ENCODE peak calls at places on chromosomes 6 and 20, in six cellular contexts. Q, R, K, T, Y and C are unnamed samples.

GRCh38 chr6:154086510-154086909 is 47.5 kb downstream of the OPRM1 start:
- DNase-seq in Q (no peak), R (no peak), K (no peak), T (no peak), Y (no peak), C (no peak)

GRCh38 chr6:114649298-114649697 is 306.5 kb upstream of the HS3ST5 start:
- DNase-seq in Q (no peak), R (no peak), K (no peak), T (no peak), Y (no peak), C (no peak)

GRCh38 chr6:107488875-107489635 is 862 bp upstream of the SOBP start:
- DNase-seq in Q (peak), R (peak), K (peak), T (peak), Y (no peak), C (peak)

GRCh38 chr6:142965164-142965563 is 20.2 kb upstream of the HIVEP2 start:
- DNase-seq in Q (no peak), R (no peak), K (no peak), T (no peak), Y (no peak), C (no peak)

GRCh38 chr6:35048631-35049083 is 92.5 kb downstream of the TCP11 start:
- DNase-seq in Q (no peak), R (no peak), K (no peak), T (no peak), Y (no peak), C (peak)

GRCh38 chr6:122683996-122684651 is 73.9 kb downstream of the PKIB start:
- DNase-seq in Q (no peak), R (no peak), K (no peak), T (no peak), Y (no peak), C (no peak)

GRCh38 chr6:41462980-41463930 is 82.9 kb upstream of the FOXP4 start:
- DNase-seq in Q (peak), R (peak), K (peak), T (peak), Y (no peak), C (peak)

GRCh38 chr6:28245206-28245941 is 6.7 kb downstream of the ZKSCAN4 start:
- DNase-seq in Q (no peak), R (peak), K (no peak), T (no peak), Y (no peak), C (no peak)

GRCh38 chr6:81476881-81477280 is 275.6 kb downstream of the TENT5A start:
- DNase-seq in Q (no peak), R (no peak), K (no peak), T (no peak), Y (no peak), C (no peak)

GRCh38 chr6:140846518-140847277 is 1286.0 kb upstream of the GJE1 start:
- DNase-seq in Q (no peak), R (no peak), K (no peak), T (peak), Y (no peak), C (no peak)

GRCh38 chr6:35385457-35386202 is 43.3 kb downstream of the PPARD start:
- DNase-seq in Q (no peak), R (peak), K (no peak), T (no peak), Y (no peak), C (peak)

GRCh38 chr6:141326426-141326825 is 806.3 kb upstream of the GJE1 start:
- DNase-seq in Q (peak), R (peak), K (peak), T (peak), Y (no peak), C (peak)

GRCh38 chr6:32774428-32774827 is 11.1 kb upstream of the HLA-DQB2 start:
- DNase-seq in Q (no peak), R (no peak), K (no peak), T (no peak), Y (no peak), C (no peak)

GRCh38 chr6:26196846-26197683 is 109.8 kb downstream of the HFE start:
- DNase-seq in Q (no peak), R (peak), K (peak), T (peak), Y (peak), C (peak)

DNA sequence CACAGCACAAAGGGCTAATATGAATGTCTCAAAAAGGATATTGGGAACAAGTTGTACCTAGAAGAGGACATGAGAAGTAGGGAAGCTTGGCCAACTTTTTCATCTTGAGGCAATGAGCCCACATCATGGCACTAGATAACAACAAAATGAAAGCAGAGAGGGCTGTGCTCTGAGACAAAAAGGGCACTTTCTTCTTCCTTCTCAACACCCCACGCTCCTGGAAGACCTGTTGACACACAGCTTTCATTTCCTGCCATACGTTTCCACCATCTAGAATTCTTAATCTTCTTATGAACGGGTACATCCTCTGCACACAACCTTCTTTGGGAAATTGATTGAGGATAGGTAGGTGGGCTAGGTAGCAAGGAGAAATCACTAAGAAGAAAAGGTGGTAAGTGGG is 187.8 kb upstream of the STXBP5 start:
- DNase-seq in Q (no peak), R (no peak), K (no peak), T (no peak), Y (no peak), C (no peak)
- H3K4me3 ChIP-seq in Q (no peak), R (no peak), K (no peak), T (no peak), Y (no peak), C (no peak)

GRCh38 chr20:5654557-5654956 is 95.6 kb upstream of the SHLD1 start:
- DNase-seq in Q (peak), R (peak), K (peak), T (peak), Y (no peak), C (peak)
- TF ChIP-seq MYC in Q (peak), R (no peak), K (no peak), T (no peak), Y (no peak), C (no peak)

GRCh38 chr6:170279977-170280688 is 10.7 kb downstream of the DLL1 start:
- DNase-seq in Q (peak), R (no peak), K (no peak), T (peak), Y (no peak), C (peak)
- H3K4me3 ChIP-seq in Q (peak), R (no peak), K (no peak), T (peak), Y (no peak), C (peak)

GRCh38 chr20:9306521-9306920 is 207.9 kb upstream of the LAMP5 start:
- DNase-seq in Q (peak), R (peak), K (no peak), T (no peak), Y (no peak), C (peak)
- TF ChIP-seq MYC in Q (no peak), R (no peak), K (no peak), T (no peak), Y (no peak), C (no peak)

GRCh38 chr6:134903448-134903847 is 46.5 kb downstream of the ALDH8A1 start:
- DNase-seq in Q (no peak), R (no peak), K (no peak), T (no peak), Y (no peak), C (no peak)

GRCh38 chr6:134909701-134910595 is 40.0 kb downstream of the ALDH8A1 start:
- DNase-seq in Q (no peak), R (no peak), K (no peak), T (no peak), Y (no peak), C (no peak)

GRCh38 chr6:134911532-134911931 is 38.4 kb downstream of the ALDH8A1 start:
- DNase-seq in Q (no peak), R (no peak), K (no peak), T (no peak), Y (no peak), C (no peak)

GRCh38 chr6:134910596-134910935 is 39.3 kb downstream of the ALDH8A1 start:
- DNase-seq in Q (no peak), R (no peak), K (no peak), T (no peak), Y (no peak), C (no peak)

GRCh38 chr6:134908906-134909516 is 40.9 kb downstream of the ALDH8A1 start:
- DNase-seq in Q (peak), R (peak), K (peak), T (peak), Y (no peak), C (peak)
- H3K4me3 ChIP-seq in Q (peak), R (no peak), K (no peak), T (no peak), Y (no peak), C (no peak)

GRCh38 chr20:10842116-10842515 is 168.3 kb upstream of the JAG1 start:
- DNase-seq in Q (no peak), R (no peak), K (no peak), T (no peak), Y (no peak), C (no peak)
- TF ChIP-seq MYC in Q (no peak), R (no peak), K (no peak), T (no peak), Y (no peak), C (no peak)

GRCh38 chr20:38757145-38757800 is 9.0 kb downstream of the ACTR5 start:
- DNase-seq in Q (no peak), R (no peak), K (peak), T (peak), Y (no peak), C (no peak)

GRCh38 chr20:38754924-38755323 is 6.7 kb downstream of the ACTR5 start:
- DNase-seq in Q (no peak), R (no peak), K (no peak), T (no peak), Y (no peak), C (no peak)

GRCh38 chr20:38752029-38752428 is 3.8 kb downstream of the ACTR5 start:
- DNase-seq in Q (no peak), R (no peak), K (no peak), T (no peak), Y (no peak), C (no peak)

GRCh38 chr20:38759135-38759534 is 10.9 kb downstream of the ACTR5 start:
- DNase-seq in Q (no peak), R (no peak), K (no peak), T (no peak), Y (no peak), C (no peak)

GRCh38 chr20:38755324-38755910 is 7.2 kb downstream of the ACTR5 start:
- DNase-seq in Q (no peak), R (no peak), K (no peak), T (no peak), Y (no peak), C (no peak)
- H3K4me3 ChIP-seq in Q (no peak), R (no peak), K (no peak), T (no peak), Y (no peak), C (no peak)

GRCh38 chr20:22684072-22684762 is 99.8 kb upstream of the FOXA2 start:
- DNase-seq in Q (peak), R (peak), K (peak), T (peak), Y (peak), C (peak)
- TF ChIP-seq MYC in Q (no peak), R (no peak), K (no peak), T (no peak), Y (no peak), C (no peak)